ENCODE peak calls at places on chromosomes 2 and 18, in five cellular contexts. One of them, this sample, is unnamed.

GRCh38 chr2:83817511-83817910 is 641.6 kb downstream of the SUCLG1 start:
- DNase-seq in stomach: no peak
- DNase-seq in transverse colon: no peak
- DNase-seq in suprapubic skin: no peak
- DNase-seq in upper lobe of left lung: no peak
- DNase-seq in this sample: no peak

GRCh38 chr2:28558421-28558820 is 62.6 kb downstream of the PLB1 start:
- DNase-seq in stomach: no peak
- DNase-seq in suprapubic skin: no peak
- DNase-seq in transverse colon: no peak
- DNase-seq in upper lobe of left lung: no peak
- DNase-seq in this sample: peak

GRCh38 chr2:37783545-37783944 is 112.1 kb upstream of the CDC42EP3 start:
- DNase-seq in transverse colon: no peak
- DNase-seq in suprapubic skin: no peak
- DNase-seq in stomach: no peak
- DNase-seq in upper lobe of left lung: no peak
- DNase-seq in this sample: no peak

GRCh38 chr2:164847966-164848365 is 6.3 kb upstream of the COBLL1 start:
- DNase-seq in suprapubic skin: no peak
- DNase-seq in transverse colon: no peak
- DNase-seq in stomach: no peak
- DNase-seq in upper lobe of left lung: no peak
- DNase-seq in this sample: no peak

GRCh38 chr2:203949228-203949627 is 12.7 kb downstream of the ICOS start:
- DNase-seq in stomach: no peak
- DNase-seq in suprapubic skin: no peak
- DNase-seq in upper lobe of left lung: no peak
- DNase-seq in transverse colon: no peak
- DNase-seq in this sample: no peak

GRCh38 chr2:152676461-152676860 is 40.8 kb downstream of the PRPF40A start:
- DNase-seq in upper lobe of left lung: no peak
- DNase-seq in suprapubic skin: no peak
- DNase-seq in transverse colon: no peak
- DNase-seq in stomach: no peak
- DNase-seq in this sample: no peak

GRCh38 chr2:219737270-219737691 is 109.9 kb downstream of the SLC4A3 start:
- DNase-seq in stomach: no peak
- DNase-seq in suprapubic skin: no peak
- DNase-seq in transverse colon: no peak
- DNase-seq in upper lobe of left lung: no peak
- DNase-seq in this sample: no peak

GRCh38 chr18:45248240-45248903 is 366.9 kb upstream of the SLC14A2 start:
- DNase-seq in upper lobe of left lung: no peak
- DNase-seq in stomach: no peak
- DNase-seq in transverse colon: no peak
- DNase-seq in suprapubic skin: no peak
- DNase-seq in this sample: peak

GRCh38 chr18:33469699-33470098 is 29.2 kb upstream of the CCDC178 start:
- DNase-seq in suprapubic skin: no peak
- DNase-seq in transverse colon: no peak
- DNase-seq in upper lobe of left lung: no peak
- DNase-seq in stomach: no peak
- DNase-seq in this sample: no peak

GRCh38 chr2:230819433-230819832 is 45.3 kb upstream of the ITM2C start:
- DNase-seq in stomach: no peak
- DNase-seq in transverse colon: no peak
- DNase-seq in upper lobe of left lung: no peak
- DNase-seq in suprapubic skin: no peak
- DNase-seq in this sample: no peak

GRCh38 chr2:230779607-230780006 is 67.0 kb downstream of the CAB39 start:
- DNase-seq in stomach: no peak
- DNase-seq in suprapubic skin: no peak
- DNase-seq in transverse colon: no peak
- DNase-seq in upper lobe of left lung: no peak
- DNase-seq in this sample: no peak

GRCh38 chr2:204072443-204073324 is 136.1 kb downstream of the ICOS start:
- DNase-seq in upper lobe of left lung: peak
- DNase-seq in stomach: no peak
- DNase-seq in transverse colon: peak
- DNase-seq in suprapubic skin: no peak
- DNase-seq in this sample: no peak

GRCh38 chr2:42830922-42831574 is 38.7 kb upstream of the HAAO start:
- DNase-seq in suprapubic skin: peak
- DNase-seq in transverse colon: no peak
- DNase-seq in upper lobe of left lung: no peak
- DNase-seq in stomach: no peak
- DNase-seq in this sample: no peak

GRCh38 chr2:141482697-141483096 is 648.1 kb downstream of the LRP1B start:
- DNase-seq in suprapubic skin: no peak
- DNase-seq in upper lobe of left lung: no peak
- DNase-seq in transverse colon: no peak
- DNase-seq in stomach: no peak
- DNase-seq in this sample: no peak

GRCh38 chr2:189613650-189614420 is 33.2 kb upstream of the SLC40A1 start:
- DNase-seq in stomach: no peak
- DNase-seq in suprapubic skin: no peak
- DNase-seq in transverse colon: no peak
- DNase-seq in upper lobe of left lung: no peak
- DNase-seq in this sample: no peak

GRCh38 chr2:28119631-28120030 is 229.1 kb downstream of the BABAM2 start:
- DNase-seq in upper lobe of left lung: no peak
- DNase-seq in suprapubic skin: no peak
- DNase-seq in transverse colon: no peak
- DNase-seq in stomach: no peak
- DNase-seq in this sample: no peak

GRCh38 chr18:62384610-62385097 is 59.5 kb downstream of the TNFRSF11A start:
- DNase-seq in transverse colon: no peak
- DNase-seq in suprapubic skin: no peak
- DNase-seq in stomach: no peak
- DNase-seq in upper lobe of left lung: no peak
- DNase-seq in this sample: no peak

GRCh38 chr2:231928901-231929725 is 2.9 kb upstream of the NPPC start:
- DNase-seq in transverse colon: no peak
- DNase-seq in upper lobe of left lung: peak
- DNase-seq in suprapubic skin: peak
- DNase-seq in stomach: peak
- DNase-seq in this sample: peak

DNA sequence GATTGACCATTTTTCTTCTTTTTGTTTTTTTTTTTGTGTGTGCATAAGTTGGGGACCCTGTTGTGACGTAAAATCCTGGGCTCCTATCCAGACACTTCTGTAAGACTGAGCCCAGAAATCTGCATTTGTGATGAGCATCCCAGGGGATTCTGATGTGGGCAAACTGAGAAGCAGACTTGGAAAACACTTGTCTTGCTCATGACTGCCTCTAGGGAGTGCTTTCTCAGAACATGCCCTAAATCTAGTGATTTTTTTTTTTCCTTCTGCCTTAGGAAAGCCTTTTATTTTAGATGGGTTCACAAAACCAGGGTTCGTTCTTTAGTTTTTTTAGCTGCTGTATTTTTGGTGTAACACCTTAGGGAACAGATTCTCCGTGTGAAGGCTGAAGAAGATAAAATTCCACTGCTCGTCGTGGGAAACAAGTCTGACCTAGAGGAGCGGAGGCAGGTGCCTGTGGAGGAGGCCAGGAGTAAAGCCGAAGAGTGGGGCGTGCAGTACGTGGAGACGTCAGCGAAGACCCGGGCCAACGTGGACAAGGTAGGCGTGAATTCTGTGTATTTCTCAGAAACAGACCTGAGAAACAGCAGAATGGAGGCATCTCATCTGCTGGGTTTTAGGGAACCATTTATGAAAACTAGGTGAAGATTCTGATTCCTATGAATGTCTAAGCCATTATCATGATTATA is 36.7 kb downstream of the RALB start:
- DNase-seq in stomach: no peak
- DNase-seq in suprapubic skin: no peak
- DNase-seq in transverse colon: no peak
- DNase-seq in upper lobe of left lung: no peak
- DNase-seq in this sample: no peak
- TF ChIP-seq CTCF in stomach: no peak
- TF ChIP-seq CTCF in suprapubic skin: no peak
- TF ChIP-seq CTCF in transverse colon: no peak
- TF ChIP-seq CTCF in upper lobe of left lung: no peak
- TF ChIP-seq CTCF in this sample: no peak

DNA sequence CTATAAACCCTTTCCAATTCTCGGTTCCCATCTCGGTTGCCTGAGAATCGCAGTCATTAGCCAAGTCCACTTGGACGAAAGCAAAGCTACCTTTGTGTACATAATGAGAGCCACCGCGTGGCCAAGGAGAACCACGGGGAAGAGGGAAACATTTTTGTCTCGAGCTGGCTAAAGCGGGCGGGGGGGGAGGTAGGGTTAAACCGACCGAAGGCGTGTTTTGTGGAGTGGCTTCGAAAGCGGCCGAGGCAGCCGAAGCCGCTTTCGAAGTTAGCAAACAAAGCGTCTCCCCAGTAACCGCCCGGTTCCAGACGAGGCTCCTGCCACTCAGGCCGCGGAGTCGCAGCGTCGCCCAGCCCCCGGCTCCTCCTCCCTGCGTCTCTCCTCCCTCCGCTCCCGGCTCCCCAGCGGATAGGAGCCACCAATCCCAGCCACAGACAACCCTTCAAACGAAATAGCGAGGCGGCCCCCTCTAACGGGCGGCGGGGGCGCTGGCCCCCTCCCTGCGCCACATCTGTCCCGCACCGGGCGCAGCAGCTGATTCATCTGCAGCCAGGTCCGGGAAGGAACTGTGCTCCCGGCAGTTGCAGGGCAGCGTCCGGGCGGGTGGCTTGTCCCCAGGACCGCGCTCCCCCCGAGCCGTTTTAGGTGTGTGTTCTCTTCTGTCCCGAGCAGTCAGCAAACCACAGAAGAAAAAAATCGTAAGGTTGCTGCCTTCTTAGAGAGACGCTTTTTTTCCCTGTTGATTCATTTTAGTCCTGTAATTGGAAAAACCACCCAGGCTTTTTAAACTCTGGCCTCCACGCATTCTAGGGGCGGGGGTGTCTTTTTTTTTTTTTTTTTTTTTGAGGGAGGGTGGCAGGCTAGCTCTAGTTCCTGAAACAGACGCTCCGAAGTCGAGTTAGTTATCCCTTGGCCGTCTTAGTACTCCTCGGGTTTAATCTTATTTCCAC is 1.8 kb upstream of the TGIF1 start:
- DNase-seq in stomach: peak
- DNase-seq in upper lobe of left lung: peak
- DNase-seq in transverse colon: peak
- DNase-seq in suprapubic skin: peak
- DNase-seq in this sample: peak
- TF ChIP-seq EP300 in stomach: no peak
- TF ChIP-seq EP300 in upper lobe of left lung: peak
- TF ChIP-seq EP300 in transverse colon: no peak
- TF ChIP-seq EP300 in suprapubic skin: no peak
- TF ChIP-seq EP300 in this sample: peak

GRCh38 chr2:205714789-205715411 is 32.6 kb downstream of the NRP2 start:
- DNase-seq in stomach: no peak
- DNase-seq in upper lobe of left lung: no peak
- DNase-seq in suprapubic skin: no peak
- DNase-seq in transverse colon: no peak
- DNase-seq in this sample: no peak
- H3K27ac ChIP-seq in stomach: no peak
- H3K27ac ChIP-seq in upper lobe of left lung: peak
- H3K27ac ChIP-seq in suprapubic skin: peak
- H3K27ac ChIP-seq in transverse colon: peak
- H3K27ac ChIP-seq in this sample: peak

GRCh38 chr2:120436885-120437603 is 91.1 kb downstream of the INHBB start:
- DNase-seq in stomach: peak
- DNase-seq in suprapubic skin: no peak
- DNase-seq in upper lobe of left lung: no peak
- DNase-seq in transverse colon: no peak
- DNase-seq in this sample: no peak
- TF ChIP-seq CTCF in stomach: no peak
- TF ChIP-seq CTCF in suprapubic skin: peak
- TF ChIP-seq CTCF in upper lobe of left lung: peak
- TF ChIP-seq CTCF in transverse colon: no peak
- TF ChIP-seq CTCF in this sample: no peak

DNA sequence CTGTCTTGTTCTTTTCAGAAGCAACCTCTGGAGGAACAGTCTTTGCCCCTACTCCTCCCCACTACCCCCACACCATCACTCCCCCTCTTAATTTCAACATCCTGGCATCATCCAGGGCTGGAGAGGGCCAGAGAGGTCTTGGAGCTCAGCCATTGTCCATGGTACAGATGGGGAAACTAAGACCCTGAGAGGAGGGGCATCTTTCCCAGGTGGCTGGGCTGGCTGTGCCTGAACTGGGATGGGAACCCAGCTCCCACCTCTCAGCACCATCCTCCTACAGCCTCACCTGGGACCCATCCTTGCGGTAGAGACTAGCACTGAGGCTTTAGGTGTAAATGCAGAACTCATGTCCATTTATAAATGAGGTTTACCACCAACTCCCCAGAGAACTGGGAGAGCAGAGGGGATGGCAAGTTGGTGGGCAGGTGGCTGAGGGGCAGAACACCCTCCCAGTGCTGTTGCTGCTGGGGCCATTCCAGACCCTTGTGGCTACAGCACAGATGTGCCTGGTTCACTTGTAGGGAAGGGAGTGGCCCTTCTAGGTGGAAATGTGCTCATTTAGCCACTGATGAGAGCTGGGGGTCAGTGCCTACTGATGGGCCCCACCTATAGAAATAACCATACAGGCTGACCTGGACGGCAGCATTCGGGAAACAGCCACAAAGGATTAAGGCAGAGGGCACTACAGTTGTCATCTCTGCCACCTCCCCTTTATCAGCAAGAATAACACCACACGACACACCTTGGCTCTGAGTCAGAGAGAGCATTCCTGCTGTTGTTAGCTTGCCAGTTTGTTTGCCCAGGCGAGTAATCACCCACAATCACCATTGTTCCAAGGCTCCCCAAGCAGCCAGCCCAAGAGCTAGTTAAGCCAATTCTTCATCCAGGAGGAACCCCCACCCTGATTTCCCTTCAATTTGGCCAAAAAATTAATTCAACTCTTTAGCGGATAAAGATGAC is 2.1 kb downstream of the MLPH start:
- DNase-seq in upper lobe of left lung: peak
- DNase-seq in stomach: peak
- DNase-seq in transverse colon: peak
- DNase-seq in suprapubic skin: no peak
- DNase-seq in this sample: no peak
- TF ChIP-seq EP300 in upper lobe of left lung: no peak
- TF ChIP-seq EP300 in stomach: no peak
- TF ChIP-seq EP300 in transverse colon: no peak
- TF ChIP-seq EP300 in suprapubic skin: no peak
- TF ChIP-seq EP300 in this sample: no peak

DNA sequence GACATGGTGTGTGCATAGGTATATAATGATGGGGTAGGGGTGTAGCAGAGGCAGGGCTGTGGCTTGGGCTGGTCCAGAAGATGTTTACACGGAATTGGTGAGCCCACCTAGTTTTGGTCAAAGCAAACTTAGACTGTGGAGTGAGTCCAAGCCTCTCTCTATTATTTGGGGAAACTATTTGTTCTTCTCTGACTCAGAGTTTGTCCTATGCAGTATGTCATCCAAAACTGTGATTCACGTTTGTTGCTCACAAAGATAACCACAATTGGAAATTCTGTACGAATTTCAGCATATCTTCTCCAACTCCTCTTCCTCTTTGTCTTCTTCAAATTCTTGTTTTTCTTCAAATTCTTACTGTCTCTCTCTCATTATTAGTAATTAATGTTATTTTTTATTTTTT is 292.9 kb downstream of the XIRP2 start:
- DNase-seq in upper lobe of left lung: no peak
- DNase-seq in transverse colon: no peak
- DNase-seq in suprapubic skin: no peak
- DNase-seq in stomach: no peak
- DNase-seq in this sample: no peak
- H3K27ac ChIP-seq in upper lobe of left lung: no peak
- H3K27ac ChIP-seq in transverse colon: no peak
- H3K27ac ChIP-seq in suprapubic skin: no peak
- H3K27ac ChIP-seq in stomach: no peak
- H3K27ac ChIP-seq in this sample: no peak

This sample was measured in sigmoid colon.